ENCODE peak calls at places on chromosomes 5 and 9, in four cellular contexts. U is bronchial epithelial cell, W is Panc1, Y is H1. J is an unnamed sample.

GRCh38 chr5:82421119-82421518 is 143.0 kb upstream of the RPS23 start:
- DNase-seq in U (peak), W (peak), Y (no peak), J (no peak)

GRCh38 chr9:132853482-132853881 is 24.6 kb downstream of the AK8 start:
- DNase-seq in U (no peak), W (no peak), Y (no peak), J (no peak)

GRCh38 chr9:92714787-92715487 is 45.0 kb upstream of the IPPK start:
- DNase-seq in U (no peak), W (no peak), Y (no peak), J (no peak)

GRCh38 chr5:141330299-141331080 is at the start of gene PCDHGA1:
- DNase-seq in U (peak), W (no peak), Y (no peak), J (no peak)

GRCh38 chr9:13719981-13720380 is 440.5 kb upstream of the MPDZ start:
- DNase-seq in U (peak), W (no peak), Y (no peak), J (no peak)

GRCh38 chr5:132763369-132764036 is 13.5 kb downstream of the SEPTIN8 start:
- DNase-seq in U (no peak), W (no peak), Y (no peak), J (no peak)

GRCh38 chr9:82117025-82117424 is 128.5 kb downstream of the SPATA31D1 start:
- DNase-seq in U (no peak), W (no peak), Y (no peak), J (no peak)

GRCh38 chr5:61280766-61281427 is 51.2 kb upstream of the ZSWIM6 start:
- DNase-seq in U (peak), W (no peak), Y (no peak), J (no peak)

GRCh38 chr5:81228084-81228483 is 5.0 kb upstream of the CKMT2 start:
- DNase-seq in U (no peak), W (no peak), Y (no peak), J (no peak)

GRCh38 chr9:92406506-92406905 is 2.1 kb upstream of the OGN start:
- DNase-seq in U (no peak), W (no peak), Y (no peak), J (no peak)

GRCh38 chr9:134597957-134598883 is 43.4 kb upstream of the COL5A1 start:
- DNase-seq in U (no peak), W (no peak), Y (no peak), J (no peak)

GRCh38 chr9:85186218-85186585 is 516.7 kb downstream of the NTRK2 start:
- DNase-seq in U (no peak), W (no peak), Y (no peak), J (no peak)

GRCh38 chr5:157767674-157768073 is 24.2 kb downstream of the LSM11 start:
- DNase-seq in U (no peak), W (no peak), Y (no peak), J (no peak)

GRCh38 chr9:34995288-34996060 is 5.9 kb downstream of the DNAJB5 start:
- DNase-seq in U (peak), W (no peak), Y (no peak), J (no peak)

GRCh38 chr5:161934486-161934885 is 86.6 kb downstream of the GABRA1 start:
- DNase-seq in U (no peak), W (no peak), Y (no peak), J (no peak)

GRCh38 chr5:68227532-68228160 is 12.1 kb downstream of the PIK3R1 start:
- DNase-seq in U (no peak), W (no peak), Y (no peak), J (no peak)

GRCh38 chr9:125984461-125984860 is 237.3 kb downstream of the PBX3 start:
- DNase-seq in U (no peak), W (no peak), Y (no peak), J (no peak)

GRCh38 chr5:140567136-140567818 is 2.6 kb downstream of the SLC35A4 start:
- DNase-seq in U (no peak), W (no peak), Y (no peak), J (no peak)

DNA sequence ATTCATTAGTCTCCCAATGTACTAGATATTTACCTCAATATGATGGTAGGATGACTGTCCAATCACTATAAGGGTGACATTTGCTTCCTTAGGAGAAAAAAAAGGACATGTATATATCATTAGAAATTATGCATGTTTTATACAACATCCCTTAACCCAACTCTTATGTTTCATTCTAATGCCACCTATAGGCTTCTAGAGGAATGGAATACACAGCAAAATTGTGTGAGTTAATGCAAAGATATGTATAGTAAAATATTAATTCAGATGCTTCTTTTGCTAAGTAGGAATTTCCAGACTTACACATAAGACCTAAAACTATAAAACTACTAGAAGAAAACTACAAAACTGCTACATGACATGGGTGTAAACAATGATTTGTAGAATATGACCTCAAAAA is 3.5 kb downstream of the PRXL2C start:
- DNase-seq in U (peak), W (no peak), Y (no peak), J (no peak)
- TF ChIP-seq CTCF in U (peak), W (peak), Y (peak), J (no peak)

GRCh38 chr5:2582106-2582505 is 169.4 kb downstream of the IRX2 start:
- DNase-seq in U (no peak), W (no peak), Y (no peak), J (no peak)
- TF ChIP-seq CTCF in U (no peak), W (no peak), Y (no peak), J (no peak)

GRCh38 chr9:36903541-36904435 is 130.3 kb downstream of the PAX5 start:
- DNase-seq in U (peak), W (no peak), Y (no peak), J (no peak)

GRCh38 chr9:36906492-36906891 is 127.6 kb downstream of the PAX5 start:
- DNase-seq in U (no peak), W (no peak), Y (no peak), J (no peak)

GRCh38 chr9:36902063-36902735 is 131.9 kb downstream of the PAX5 start:
- DNase-seq in U (no peak), W (no peak), Y (no peak), J (no peak)

GRCh38 chr9:36902861-36903524 is 131.1 kb downstream of the PAX5 start:
- DNase-seq in U (no peak), W (no peak), Y (no peak), J (no peak)

GRCh38 chr9:36905101-36906066 is 128.7 kb downstream of the PAX5 start:
- DNase-seq in U (no peak), W (no peak), Y (no peak), J (no peak)
- TF ChIP-seq CTCF in U (peak), W (no peak), Y (peak), J (no peak)

GRCh38 chr5:135883026-135883425 is 12.6 kb downstream of the IL9 start:
- DNase-seq in U (no peak), W (no peak), Y (no peak), J (no peak)

GRCh38 chr5:135885031-135885430 is 10.6 kb downstream of the IL9 start:
- DNase-seq in U (no peak), W (no peak), Y (no peak), J (no peak)

GRCh38 chr5:135881244-135881643 is 14.4 kb downstream of the IL9 start:
- DNase-seq in U (no peak), W (no peak), Y (no peak), J (no peak)

GRCh38 chr5:135880801-135881200 is 14.8 kb downstream of the IL9 start:
- DNase-seq in U (peak), W (no peak), Y (no peak), J (no peak)

DNA sequence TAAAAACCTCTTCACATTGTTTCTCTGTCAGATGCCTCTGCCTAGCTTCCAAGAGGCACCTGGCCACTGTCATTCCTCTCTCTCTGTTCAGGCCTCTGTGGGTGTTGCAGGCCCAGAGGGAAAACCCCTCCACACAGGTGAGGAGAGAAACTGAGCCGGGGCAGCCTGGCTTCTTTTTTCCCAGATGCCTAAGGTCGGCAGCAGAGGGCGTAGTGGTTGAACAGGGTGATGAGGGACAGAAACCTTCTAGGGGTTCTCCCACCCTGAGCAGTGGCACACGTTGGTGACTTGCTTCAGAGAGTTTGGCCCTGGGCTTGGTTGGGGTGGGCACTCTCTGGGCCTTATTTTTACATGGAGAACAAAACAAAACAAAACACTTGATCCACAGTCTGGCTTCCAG is 12.2 kb downstream of the IL9 start:
- DNase-seq in U (no peak), W (no peak), Y (no peak), J (no peak)
- TF ChIP-seq CTCF in U (peak), W (peak), Y (peak), J (no peak)

GRCh38 chr9:546797-547223 is 294.7 kb upstream of the DMRT1 start:
- DNase-seq in U (peak), W (no peak), Y (no peak), J (no peak)
- TF ChIP-seq CTCF in U (peak), W (peak), Y (peak), J (no peak)

GRCh38 chr5:178466342-178466741 is 123.9 kb downstream of the COL23A1 start:
- DNase-seq in U (no peak), W (no peak), Y (no peak), J (no peak)

GRCh38 chr5:178464431-178465048 is 125.7 kb downstream of the COL23A1 start:
- DNase-seq in U (no peak), W (no peak), Y (no peak), J (no peak)

GRCh38 chr5:178463321-178464155 is 126.7 kb downstream of the COL23A1 start:
- DNase-seq in U (no peak), W (no peak), Y (no peak), J (no peak)

GRCh38 chr5:178465861-178466288 is 124.3 kb downstream of the COL23A1 start:
- DNase-seq in U (no peak), W (no peak), Y (no peak), J (no peak)

GRCh38 chr5:178465228-178465860 is 124.8 kb downstream of the COL23A1 start:
- DNase-seq in U (no peak), W (no peak), Y (no peak), J (no peak)
- TF ChIP-seq CTCF in U (no peak), W (no peak), Y (no peak), J (no peak)

GRCh38 chr9:124757589-124757988 is 13.5 kb downstream of the NR6A1 start:
- DNase-seq in U (no peak), W (no peak), Y (no peak), J (no peak)

GRCh38 chr9:124756011-124756410 is 15.1 kb downstream of the NR6A1 start:
- DNase-seq in U (no peak), W (no peak), Y (no peak), J (no peak)

GRCh38 chr9:124755061-124755460 is 16.1 kb downstream of the NR6A1 start:
- DNase-seq in U (no peak), W (no peak), Y (no peak), J (no peak)

GRCh38 chr9:124752967-124753366 is 18.1 kb downstream of the NR6A1 start:
- DNase-seq in U (peak), W (no peak), Y (no peak), J (no peak)

DNA sequence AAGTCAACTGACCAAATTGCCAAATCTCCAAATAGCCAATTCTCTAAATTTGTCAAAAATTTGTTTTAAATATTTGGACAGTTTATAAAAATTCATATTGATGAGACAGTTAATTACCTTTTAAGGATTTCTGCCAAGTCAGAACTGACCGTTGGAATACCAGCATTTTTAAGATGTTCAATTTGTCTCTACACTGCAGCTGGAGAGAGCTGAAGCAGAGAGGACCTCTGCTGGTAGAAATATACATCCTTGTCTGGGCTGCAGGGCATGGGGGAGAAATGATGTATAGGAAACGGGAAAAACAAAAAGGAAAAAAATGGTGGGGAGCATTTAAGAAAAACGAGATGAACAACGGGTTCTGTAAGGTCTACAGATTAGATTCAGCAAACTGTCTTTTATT is 16.8 kb downstream of the NR6A1 start:
- DNase-seq in U (no peak), W (no peak), Y (no peak), J (no peak)
- TF ChIP-seq CTCF in U (peak), W (peak), Y (peak), J (no peak)

DNA sequence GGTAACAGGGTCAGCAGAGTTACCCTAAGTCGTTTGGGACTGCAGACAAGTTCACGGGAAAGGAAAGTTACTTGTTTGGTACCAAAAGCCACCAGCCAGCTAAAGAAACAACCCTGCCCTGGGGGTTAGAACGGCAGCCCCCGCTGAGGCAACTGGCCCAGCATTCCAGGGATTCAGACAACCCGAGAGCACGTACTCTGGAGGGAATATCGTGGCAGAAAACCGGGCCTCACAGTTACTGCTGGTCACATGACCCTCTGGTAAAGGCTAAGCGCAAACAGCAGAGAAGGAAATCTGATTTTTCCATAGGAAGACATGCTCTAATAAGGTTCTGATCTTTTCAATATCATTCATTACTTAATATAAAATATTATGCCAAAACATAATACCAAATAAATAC is 22.5 kb upstream of the MLANA start:
- DNase-seq in U (no peak), W (no peak), Y (no peak), J (no peak)
- TF ChIP-seq CTCF in U (no peak), W (no peak), Y (no peak), J (no peak)

DNA sequence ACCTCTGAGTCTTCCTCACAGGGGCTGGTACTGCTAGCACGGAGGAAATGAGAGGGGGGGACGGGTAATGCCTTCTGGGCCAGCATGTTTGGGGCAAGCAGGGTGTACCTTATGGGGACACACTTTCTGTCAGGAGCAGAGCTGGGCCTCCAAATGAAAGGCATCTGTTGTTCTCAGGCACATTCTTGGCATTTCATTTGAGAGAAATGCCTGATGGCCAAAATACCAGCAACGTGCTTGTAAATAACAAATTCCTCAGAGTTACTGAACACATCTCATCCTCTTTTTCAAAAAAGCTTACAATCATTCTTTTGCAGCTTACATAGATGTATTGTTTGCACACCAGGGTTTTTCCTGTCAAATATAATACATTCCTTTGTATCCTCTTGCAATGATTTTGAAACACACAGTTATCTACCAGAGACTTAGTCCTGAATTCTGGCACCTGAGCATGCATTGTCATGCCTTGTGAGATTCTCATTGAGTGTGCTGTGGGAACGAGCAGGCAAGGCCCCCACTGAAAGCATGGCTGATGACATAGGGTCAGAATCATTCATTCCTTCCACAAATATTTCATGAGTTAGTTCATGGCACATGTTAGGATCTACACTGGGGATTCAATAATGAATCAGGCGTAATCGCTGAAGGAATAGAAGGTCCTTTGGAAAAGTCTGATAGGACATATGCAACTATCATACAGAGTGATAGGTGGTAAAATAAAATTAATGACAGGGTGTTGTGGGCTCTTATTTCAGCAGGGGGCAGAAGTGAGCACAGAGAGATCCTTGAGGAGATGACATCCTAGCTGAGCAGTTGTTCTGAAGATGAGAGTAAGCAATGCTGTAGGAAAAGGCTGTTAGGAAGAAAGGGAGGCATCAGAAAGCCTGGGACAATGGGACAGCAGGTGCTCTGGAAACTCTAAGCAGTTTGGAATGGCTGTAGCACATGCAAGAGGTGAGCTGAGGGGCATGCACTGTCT is 260.9 kb upstream of the TUT7 start:
- DNase-seq in U (peak), W (no peak), Y (no peak), J (no peak)
- TF ChIP-seq CTCF in U (peak), W (peak), Y (peak), J (no peak)

J was measured in omental fat pad.